ENCODE peak calls at places on chromosome 4, in seven cellular contexts. One of them, this sample, is unnamed.

GRCh38 chr4:54102747-54103146 is 2.8 kb downstream of the GSX2 start:
- DNase-seq in effector CD4-positive, alpha-beta T cell: no peak
- DNase-seq in HS-5: no peak
- DNase-seq in NCI-H748 treated with DMSO at 0.1 percent for 48 hours: no peak
- DNase-seq in astrocyte of the spinal cord: no peak
- DNase-seq in NCI-H187: no peak
- DNase-seq in ovary: no peak
- DNase-seq in this sample: no peak

GRCh38 chr4:105966046-105966445 is 70.8 kb downstream of the NPNT start:
- DNase-seq in effector CD4-positive, alpha-beta T cell: no peak
- DNase-seq in HS-5: peak
- DNase-seq in NCI-H187: no peak
- DNase-seq in astrocyte of the spinal cord: peak
- DNase-seq in NCI-H748 treated with DMSO at 0.1 percent for 48 hours: no peak
- DNase-seq in ovary: no peak
- DNase-seq in this sample: no peak

GRCh38 chr4:114582625-114583024 is 16.0 kb upstream of the UGT8 start:
- DNase-seq in HS-5: no peak
- DNase-seq in NCI-H187: no peak
- DNase-seq in ovary: no peak
- DNase-seq in NCI-H748 treated with DMSO at 0.1 percent for 48 hours: no peak
- DNase-seq in effector CD4-positive, alpha-beta T cell: no peak
- DNase-seq in astrocyte of the spinal cord: no peak
- DNase-seq in this sample: no peak

GRCh38 chr4:61760820-61761219 is 560.7 kb downstream of the ADGRL3 start:
- DNase-seq in ovary: no peak
- DNase-seq in astrocyte of the spinal cord: no peak
- DNase-seq in effector CD4-positive, alpha-beta T cell: no peak
- DNase-seq in NCI-H187: no peak
- DNase-seq in NCI-H748 treated with DMSO at 0.1 percent for 48 hours: no peak
- DNase-seq in HS-5: no peak
- DNase-seq in this sample: no peak

GRCh38 chr4:3267576-3268394 is 18.8 kb downstream of the MSANTD1 start:
- DNase-seq in astrocyte of the spinal cord: no peak
- DNase-seq in effector CD4-positive, alpha-beta T cell: no peak
- DNase-seq in HS-5: no peak
- DNase-seq in NCI-H748 treated with DMSO at 0.1 percent for 48 hours: no peak
- DNase-seq in ovary: peak
- DNase-seq in NCI-H187: no peak
- DNase-seq in this sample: no peak

GRCh38 chr4:139017861-139018260 is 2.3 kb downstream of the NOCT start:
- DNase-seq in HS-5: no peak
- DNase-seq in ovary: no peak
- DNase-seq in astrocyte of the spinal cord: no peak
- DNase-seq in NCI-H748 treated with DMSO at 0.1 percent for 48 hours: no peak
- DNase-seq in NCI-H187: no peak
- DNase-seq in effector CD4-positive, alpha-beta T cell: no peak
- DNase-seq in this sample: no peak

GRCh38 chr4:76012388-76012801 is 5.1 kb upstream of the CXCL9 start:
- DNase-seq in astrocyte of the spinal cord: peak
- DNase-seq in ovary: no peak
- DNase-seq in NCI-H187: no peak
- DNase-seq in NCI-H748 treated with DMSO at 0.1 percent for 48 hours: no peak
- DNase-seq in HS-5: no peak
- DNase-seq in effector CD4-positive, alpha-beta T cell: no peak
- DNase-seq in this sample: no peak

GRCh38 chr4:53012738-53013137 is 150.6 kb downstream of the RASL11B start:
- DNase-seq in HS-5: no peak
- DNase-seq in effector CD4-positive, alpha-beta T cell: no peak
- DNase-seq in NCI-H748 treated with DMSO at 0.1 percent for 48 hours: no peak
- DNase-seq in NCI-H187: no peak
- DNase-seq in astrocyte of the spinal cord: peak
- DNase-seq in ovary: no peak
- DNase-seq in this sample: no peak

GRCh38 chr4:147599764-147600163 is 17.4 kb upstream of the TMEM184C start:
- DNase-seq in NCI-H748 treated with DMSO at 0.1 percent for 48 hours: no peak
- DNase-seq in ovary: no peak
- DNase-seq in astrocyte of the spinal cord: no peak
- DNase-seq in NCI-H187: no peak
- DNase-seq in effector CD4-positive, alpha-beta T cell: no peak
- DNase-seq in HS-5: no peak
- DNase-seq in this sample: no peak

GRCh38 chr4:112604590-112604989 is 32.1 kb downstream of the ZGRF1 start:
- DNase-seq in ovary: peak
- DNase-seq in astrocyte of the spinal cord: peak
- DNase-seq in NCI-H748 treated with DMSO at 0.1 percent for 48 hours: peak
- DNase-seq in HS-5: no peak
- DNase-seq in effector CD4-positive, alpha-beta T cell: peak
- DNase-seq in NCI-H187: no peak
- DNase-seq in this sample: peak

GRCh38 chr4:34046580-34046979 is 2197.7 kb downstream of the ARAP2 start:
- DNase-seq in effector CD4-positive, alpha-beta T cell: no peak
- DNase-seq in HS-5: peak
- DNase-seq in ovary: no peak
- DNase-seq in astrocyte of the spinal cord: peak
- DNase-seq in NCI-H748 treated with DMSO at 0.1 percent for 48 hours: no peak
- DNase-seq in NCI-H187: no peak
- DNase-seq in this sample: no peak

GRCh38 chr4:100299019-100299418 is 108.8 kb upstream of the DDIT4L start:
- DNase-seq in astrocyte of the spinal cord: peak
- DNase-seq in HS-5: peak
- DNase-seq in ovary: peak
- DNase-seq in NCI-H187: no peak
- DNase-seq in NCI-H748 treated with DMSO at 0.1 percent for 48 hours: no peak
- DNase-seq in effector CD4-positive, alpha-beta T cell: no peak
- DNase-seq in this sample: no peak

GRCh38 chr4:16157609-16158503 is 68.4 kb downstream of the TAPT1 start:
- DNase-seq in HS-5: no peak
- DNase-seq in astrocyte of the spinal cord: no peak
- DNase-seq in effector CD4-positive, alpha-beta T cell: no peak
- DNase-seq in NCI-H748 treated with DMSO at 0.1 percent for 48 hours: no peak
- DNase-seq in ovary: no peak
- DNase-seq in NCI-H187: peak
- DNase-seq in this sample: no peak

This sample was measured in occipital lobe.